ENCODE peak calls at places on chromosomes 2 and 18, in four cellular contexts. N is AG10803, X is astrocyte of the spinal cord, O is bronchial epithelial cell. U is an unnamed sample.

GRCh38 chr2:12442627-12442928 is 274.2 kb upstream of the TRIB2 start:
- DNase-seq in O (peak), X (peak), N (no peak), U (no peak)

GRCh38 chr2:96625571-96626552 is 12.2 kb downstream of the KANSL3 start:
- DNase-seq in O (peak), X (no peak), N (no peak), U (no peak)

GRCh38 chr18:57698571-57699276 is 77.1 kb upstream of the NARS1 start:
- DNase-seq in N (peak), X (peak), O (peak), U (peak)

GRCh38 chr2:64204006-64204632 is 59.9 kb upstream of the PELI1 start:
- DNase-seq in X (no peak), N (peak), O (peak), U (no peak)

GRCh38 chr2:66851449-66851872 is 416.5 kb downstream of the MEIS1 start:
- DNase-seq in N (peak), O (peak), X (peak), U (peak)

GRCh38 chr2:55862269-55862668 is 61.3 kb downstream of the EFEMP1 start:
- DNase-seq in X (peak), N (peak), O (peak), U (peak)

GRCh38 chr2:98252394-98252793 is 93.9 kb upstream of the CNGA3 start:
- DNase-seq in X (no peak), O (no peak), N (no peak), U (no peak)

GRCh38 chr2:216932806-216933579 is 73.1 kb upstream of the TNP1 start:
- DNase-seq in X (no peak), O (no peak), N (no peak), U (no peak)

GRCh38 chr2:33272001-33272400 is 204.4 kb upstream of the RASGRP3 start:
- DNase-seq in X (peak), N (peak), O (no peak), U (no peak)

GRCh38 chr18:30376515-30376914 is 666.0 kb downstream of the DSC3 start:
- DNase-seq in N (no peak), O (no peak), X (no peak), U (no peak)

GRCh38 chr2:113278812-113279139 is at the start of gene PAX8:
- DNase-seq in X (no peak), N (no peak), O (no peak), U (no peak)

GRCh38 chr2:113276216-113276905 is 2.4 kb downstream of the PAX8 start:
- DNase-seq in N (no peak), O (no peak), X (no peak), U (peak)

GRCh38 chr2:113278073-113278811 is 479 bp downstream of the PAX8 start:
- DNase-seq in O (no peak), N (no peak), X (no peak), U (no peak)

GRCh38 chr2:113276906-113277425 is 1.8 kb downstream of the PAX8 start:
- DNase-seq in N (no peak), O (no peak), X (no peak), U (peak)

GRCh38 chr2:113277474-113278072 is 1.1 kb downstream of the PAX8 start:
- DNase-seq in N (no peak), X (no peak), O (no peak), U (no peak)
- H3K4me3 ChIP-seq in N (no peak), X (no peak), O (no peak), U (no peak)

GRCh38 chr2:105398522-105399206 is at the start of gene FHL2:
- DNase-seq in O (peak), X (peak), N (peak), U (peak)

GRCh38 chr2:105396254-105397024 is 2.4 kb downstream of the FHL2 start:
- DNase-seq in N (peak), X (peak), O (peak), U (peak)

GRCh38 chr2:105397959-105398521 is 811 bp downstream of the FHL2 start:
- DNase-seq in O (no peak), N (peak), X (peak), U (peak)

GRCh38 chr2:105395691-105396090 is 3.2 kb downstream of the FHL2 start:
- DNase-seq in X (no peak), N (no peak), O (no peak), U (no peak)

GRCh38 chr2:105397025-105397722 is 1.7 kb downstream of the FHL2 start:
- DNase-seq in N (no peak), X (no peak), O (no peak), U (peak)
- H3K4me3 ChIP-seq in N (peak), X (peak), O (peak), U (peak)

GRCh38 chr2:112626604-112627059 is 19.1 kb upstream of the SLC20A1 start:
- DNase-seq in X (peak), N (peak), O (no peak), U (no peak)
- H3K4me3 ChIP-seq in X (peak), N (peak), O (no peak), U (peak)

GRCh38 chr18:36131692-36132483 is 2.2 kb downstream of the ELP2 start:
- DNase-seq in X (no peak), N (no peak), O (no peak), U (no peak)
- H3K4me3 ChIP-seq in X (no peak), N (peak), O (no peak), U (peak)

DNA sequence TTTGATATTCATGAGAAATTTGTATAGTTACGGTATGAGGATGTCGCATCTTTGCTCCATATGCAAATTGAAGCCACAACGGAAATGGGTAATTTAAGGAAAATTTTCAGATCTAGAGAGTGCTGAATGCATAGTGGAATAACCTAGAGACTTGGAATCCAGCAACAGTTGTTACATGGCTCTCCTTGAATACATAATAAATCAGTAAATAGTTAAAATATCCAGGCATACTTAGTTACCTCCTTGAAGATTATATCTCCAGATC is 5.4 kb downstream of the REG1A start:
- DNase-seq in O (no peak), X (no peak), N (no peak), U (no peak)
- H3K4me3 ChIP-seq in O (no peak), X (no peak), N (no peak), U (no peak)

DNA sequence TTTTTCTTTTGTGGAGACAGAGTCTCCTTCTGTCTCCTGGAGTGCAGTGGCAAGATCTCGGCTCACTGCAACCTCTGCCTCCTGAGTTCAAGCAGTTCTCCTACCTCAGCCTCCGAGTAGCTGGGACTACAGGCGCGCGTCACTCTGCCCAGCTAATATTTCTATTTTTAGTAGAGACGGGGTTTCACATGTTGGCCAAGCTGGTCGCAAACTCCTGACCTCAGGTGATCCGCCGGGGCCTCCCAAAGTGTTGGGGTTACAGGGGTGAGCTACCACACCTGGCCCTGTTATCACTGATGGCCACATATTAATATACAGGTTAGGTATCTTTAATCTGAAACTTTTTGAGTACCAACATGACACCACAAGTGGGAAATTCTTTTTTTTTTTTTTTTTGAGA is 3.4 kb downstream of the MRPL35 start:
- DNase-seq in N (no peak), O (no peak), X (no peak), U (no peak)
- H3K4me3 ChIP-seq in N (no peak), O (no peak), X (no peak), U (no peak)

GRCh38 chr2:172431428-172431827 is 4.0 kb downstream of the ITGA6 start:
- DNase-seq in X (no peak), O (no peak), N (no peak), U (no peak)

GRCh38 chr2:172431993-172432392 is 4.6 kb downstream of the ITGA6 start:
- DNase-seq in X (no peak), N (no peak), O (no peak), U (no peak)

GRCh38 chr2:172434821-172435607 is 7.6 kb downstream of the ITGA6 start:
- DNase-seq in X (peak), N (no peak), O (no peak), U (no peak)

GRCh38 chr2:172435608-172435911 is 8.2 kb downstream of the ITGA6 start:
- DNase-seq in N (no peak), X (no peak), O (no peak), U (no peak)

GRCh38 chr2:172433169-172433568 is 5.8 kb downstream of the ITGA6 start:
- DNase-seq in X (no peak), O (peak), N (no peak), U (no peak)
- H3K4me3 ChIP-seq in X (no peak), O (no peak), N (no peak), U (no peak)

GRCh38 chr2:186612555-186613440 is 22.9 kb downstream of the ITGAV start:
- DNase-seq in N (no peak), O (no peak), X (no peak), U (no peak)
- H3K4me3 ChIP-seq in N (no peak), O (no peak), X (no peak), U (no peak)

DNA sequence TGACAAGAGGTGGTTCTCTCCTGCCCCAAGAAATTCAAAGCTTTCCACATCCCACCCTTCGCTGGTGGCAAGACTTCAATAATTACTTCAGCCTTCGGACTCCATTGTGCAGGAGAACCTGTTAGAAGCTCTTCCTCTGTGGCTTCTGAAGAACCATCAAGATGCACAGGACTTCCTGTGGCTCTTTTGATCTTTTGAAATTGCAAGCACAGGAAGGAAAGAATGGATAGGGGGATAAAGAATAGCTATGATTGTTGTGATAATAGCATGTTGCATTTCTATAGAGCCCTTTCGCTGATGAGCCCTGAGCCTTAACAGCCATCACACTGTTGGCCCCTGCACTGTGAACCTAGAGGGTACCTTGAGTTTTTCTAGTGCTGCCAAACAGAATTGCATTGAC is 7.4 kb downstream of the EPAS1 start:
- DNase-seq in N (no peak), X (no peak), O (no peak), U (no peak)
- H3K4me3 ChIP-seq in N (no peak), X (no peak), O (no peak), U (no peak)

GRCh38 chr18:48066225-48066652 is 135.8 kb upstream of the SMAD2 start:
- DNase-seq in O (no peak), X (no peak), N (no peak), U (no peak)
- H3K4me3 ChIP-seq in O (no peak), X (no peak), N (no peak), U (no peak)

U was measured in osteoblast.